ENCODE peak calls at places on chromosome 21, in nine cellular contexts. One of them, this sample, is unnamed.

GRCh38 chr21:46500224-46500861 is 41.7 kb downstream of the DIP2A start:
- DNase-seq in osteocyte: no peak
- DNase-seq in NT2/D1: no peak
- DNase-seq in A172: peak; percentile 17
- DNase-seq in globus pallidus: no peak
- DNase-seq in COR-L47: no peak
- DNase-seq in mucosa of descending colon: no peak
- DNase-seq in RCC 7860: no peak
- DNase-seq in posterior cingulate gyrus: no peak
- DNase-seq in this sample: no peak

GRCh38 chr21:25508364-25508763 is 98.9 kb downstream of the MRPL39 start:
- DNase-seq in osteocyte: no peak
- DNase-seq in NT2/D1: no peak
- DNase-seq in A172: no peak
- DNase-seq in globus pallidus: no peak
- DNase-seq in COR-L47: no peak
- DNase-seq in mucosa of descending colon: no peak
- DNase-seq in RCC 7860: peak; percentile 55
- DNase-seq in posterior cingulate gyrus: no peak
- DNase-seq in this sample: no peak

GRCh38 chr21:27171704-27172103 is 204.8 kb upstream of the ADAMTS5 start:
- DNase-seq in osteocyte: no peak
- DNase-seq in NT2/D1: no peak
- DNase-seq in A172: no peak
- DNase-seq in globus pallidus: no peak
- DNase-seq in COR-L47: no peak
- DNase-seq in mucosa of descending colon: no peak
- DNase-seq in RCC 7860: no peak
- DNase-seq in posterior cingulate gyrus: no peak
- DNase-seq in this sample: no peak

GRCh38 chr21:43728467-43729390 is 9.8 kb downstream of the PDXK start:
- DNase-seq in osteocyte: peak; percentile 96
- DNase-seq in NT2/D1: peak; percentile 89
- DNase-seq in A172: peak; percentile 99
- DNase-seq in globus pallidus: peak; percentile 85
- DNase-seq in COR-L47: peak; percentile 80
- DNase-seq in mucosa of descending colon: peak; percentile 81
- DNase-seq in RCC 7860: peak; percentile 99
- DNase-seq in posterior cingulate gyrus: peak; percentile 98
- DNase-seq in this sample: peak; percentile 85

GRCh38 chr21:45542242-45542666 is at the start of gene SLC19A1:
- DNase-seq in osteocyte: peak; percentile 90
- DNase-seq in NT2/D1: no peak
- DNase-seq in A172: no peak
- DNase-seq in globus pallidus: peak; percentile 55
- DNase-seq in COR-L47: peak; percentile 38
- DNase-seq in mucosa of descending colon: peak; percentile 84
- DNase-seq in RCC 7860: peak; percentile 18
- DNase-seq in posterior cingulate gyrus: peak; percentile 90
- DNase-seq in this sample: peak; percentile 60

GRCh38 chr21:45982758-45983731 is 1.5 kb downstream of the COL6A1 start:
- DNase-seq in osteocyte: peak; percentile 84
- DNase-seq in NT2/D1: no peak
- DNase-seq in A172: no peak
- DNase-seq in globus pallidus: no peak
- DNase-seq in COR-L47: no peak
- DNase-seq in mucosa of descending colon: peak; percentile 31
- DNase-seq in RCC 7860: no peak
- DNase-seq in posterior cingulate gyrus: peak; percentile 61
- DNase-seq in this sample: no peak

GRCh38 chr21:35349378-35350080 is 300.4 kb upstream of the RUNX1 start:
- DNase-seq in osteocyte: no peak
- DNase-seq in NT2/D1: no peak
- DNase-seq in A172: no peak
- DNase-seq in globus pallidus: no peak
- DNase-seq in COR-L47: no peak
- DNase-seq in mucosa of descending colon: no peak
- DNase-seq in RCC 7860: no peak
- DNase-seq in posterior cingulate gyrus: no peak
- DNase-seq in this sample: no peak

GRCh38 chr21:44424608-44425306 is 30.6 kb upstream of the LRRC3 start:
- DNase-seq in osteocyte: peak; percentile 83
- DNase-seq in NT2/D1: no peak
- DNase-seq in A172: no peak
- DNase-seq in globus pallidus: no peak
- DNase-seq in COR-L47: no peak
- DNase-seq in mucosa of descending colon: no peak
- DNase-seq in RCC 7860: no peak
- DNase-seq in posterior cingulate gyrus: peak; percentile 57
- DNase-seq in this sample: no peak

GRCh38 chr21:45448810-45449657 is 44.1 kb downstream of the COL18A1 start:
- DNase-seq in osteocyte: no peak
- DNase-seq in NT2/D1: no peak
- DNase-seq in A172: no peak
- DNase-seq in globus pallidus: no peak
- DNase-seq in COR-L47: no peak
- DNase-seq in mucosa of descending colon: peak; percentile 9
- DNase-seq in RCC 7860: no peak
- DNase-seq in posterior cingulate gyrus: peak; percentile 61
- DNase-seq in this sample: no peak

GRCh38 chr21:38027901-38028300 is 111.6 kb upstream of the KCNJ6 start:
- DNase-seq in osteocyte: no peak
- DNase-seq in NT2/D1: no peak
- DNase-seq in A172: peak; percentile 97
- DNase-seq in globus pallidus: no peak
- DNase-seq in COR-L47: no peak
- DNase-seq in mucosa of descending colon: no peak
- DNase-seq in RCC 7860: peak; percentile 27
- DNase-seq in posterior cingulate gyrus: no peak
- DNase-seq in this sample: no peak

GRCh38 chr21:36124395-36124794 is 10.5 kb upstream of the CBR3 start:
- DNase-seq in osteocyte: no peak
- DNase-seq in NT2/D1: no peak
- DNase-seq in A172: no peak
- DNase-seq in globus pallidus: no peak
- DNase-seq in COR-L47: no peak
- DNase-seq in mucosa of descending colon: no peak
- DNase-seq in RCC 7860: no peak
- DNase-seq in posterior cingulate gyrus: no peak
- DNase-seq in this sample: no peak

GRCh38 chr21:31725202-31725840 is 6.6 kb downstream of the SCAF4 start:
- DNase-seq in osteocyte: no peak
- DNase-seq in NT2/D1: no peak
- DNase-seq in A172: no peak
- DNase-seq in globus pallidus: no peak
- DNase-seq in COR-L47: no peak
- DNase-seq in mucosa of descending colon: no peak
- DNase-seq in RCC 7860: no peak
- DNase-seq in posterior cingulate gyrus: no peak
- DNase-seq in this sample: no peak

GRCh38 chr21:37463083-37463780 is 96.7 kb downstream of the DYRK1A start:
- DNase-seq in osteocyte: no peak
- DNase-seq in NT2/D1: no peak
- DNase-seq in A172: peak; percentile 59
- DNase-seq in globus pallidus: no peak
- DNase-seq in COR-L47: peak; percentile 1
- DNase-seq in mucosa of descending colon: no peak
- DNase-seq in RCC 7860: peak; percentile 38
- DNase-seq in posterior cingulate gyrus: no peak
- DNase-seq in this sample: no peak

GRCh38 chr21:32558131-32558530 is 27.2 kb downstream of the TCP10L start:
- DNase-seq in osteocyte: no peak
- DNase-seq in NT2/D1: no peak
- DNase-seq in A172: no peak
- DNase-seq in globus pallidus: no peak
- DNase-seq in COR-L47: no peak
- DNase-seq in mucosa of descending colon: no peak
- DNase-seq in RCC 7860: no peak
- DNase-seq in posterior cingulate gyrus: no peak
- DNase-seq in this sample: no peak

GRCh38 chr21:17732306-17732705 is 86.8 kb downstream of the C21orf91 start:
- DNase-seq in osteocyte: no peak
- DNase-seq in NT2/D1: no peak
- DNase-seq in A172: peak; percentile 16
- DNase-seq in globus pallidus: no peak
- DNase-seq in COR-L47: peak; percentile 64
- DNase-seq in mucosa of descending colon: no peak
- DNase-seq in RCC 7860: no peak
- DNase-seq in posterior cingulate gyrus: no peak
- DNase-seq in this sample: no peak

GRCh38 chr21:28704746-28705145 is 287.9 kb downstream of the LTN1 start:
- DNase-seq in osteocyte: no peak
- DNase-seq in NT2/D1: no peak
- DNase-seq in A172: no peak
- DNase-seq in globus pallidus: no peak
- DNase-seq in COR-L47: peak; percentile 32
- DNase-seq in mucosa of descending colon: no peak
- DNase-seq in RCC 7860: no peak
- DNase-seq in posterior cingulate gyrus: no peak
- DNase-seq in this sample: no peak

GRCh38 chr21:37437376-37438080 is 71.0 kb downstream of the DYRK1A start:
- DNase-seq in osteocyte: no peak
- DNase-seq in NT2/D1: no peak
- DNase-seq in A172: no peak
- DNase-seq in globus pallidus: no peak
- DNase-seq in COR-L47: no peak
- DNase-seq in mucosa of descending colon: no peak
- DNase-seq in RCC 7860: no peak
- DNase-seq in posterior cingulate gyrus: no peak
- DNase-seq in this sample: no peak

GRCh38 chr21:33817663-33818433 is 97.8 kb downstream of the ATP5PO start:
- DNase-seq in osteocyte: no peak
- DNase-seq in NT2/D1: no peak
- DNase-seq in A172: no peak
- DNase-seq in globus pallidus: no peak
- DNase-seq in COR-L47: peak; percentile 45
- DNase-seq in mucosa of descending colon: no peak
- DNase-seq in RCC 7860: no peak
- DNase-seq in posterior cingulate gyrus: no peak
- DNase-seq in this sample: no peak

GRCh38 chr21:45990049-45990711 is 8.6 kb downstream of the COL6A1 start:
- DNase-seq in osteocyte: no peak
- DNase-seq in NT2/D1: no peak
- DNase-seq in A172: no peak
- DNase-seq in globus pallidus: no peak
- DNase-seq in COR-L47: no peak
- DNase-seq in mucosa of descending colon: peak; percentile 16
- DNase-seq in RCC 7860: no peak
- DNase-seq in posterior cingulate gyrus: peak; percentile 29
- DNase-seq in this sample: peak; percentile 14

GRCh38 chr21:25895565-25896205 is 160.9 kb downstream of the GABPA start:
- DNase-seq in osteocyte: no peak
- DNase-seq in NT2/D1: no peak
- DNase-seq in A172: peak; percentile 53
- DNase-seq in globus pallidus: peak; percentile 77
- DNase-seq in COR-L47: peak; percentile 67
- DNase-seq in mucosa of descending colon: no peak
- DNase-seq in RCC 7860: no peak
- DNase-seq in posterior cingulate gyrus: no peak
- DNase-seq in this sample: no peak

GRCh38 chr21:38768385-38769071 is 37.2 kb upstream of the ETS2 start:
- DNase-seq in osteocyte: no peak
- DNase-seq in NT2/D1: no peak
- DNase-seq in A172: peak; percentile 70
- DNase-seq in globus pallidus: no peak
- DNase-seq in COR-L47: no peak
- DNase-seq in mucosa of descending colon: no peak
- DNase-seq in RCC 7860: peak; percentile 37
- DNase-seq in posterior cingulate gyrus: no peak
- DNase-seq in this sample: no peak

GRCh38 chr21:17003763-17004373 is 509.0 kb upstream of the CXADR start:
- DNase-seq in osteocyte: no peak
- DNase-seq in NT2/D1: no peak
- DNase-seq in A172: peak; percentile 13
- DNase-seq in globus pallidus: no peak
- DNase-seq in COR-L47: no peak
- DNase-seq in mucosa of descending colon: no peak
- DNase-seq in RCC 7860: no peak
- DNase-seq in posterior cingulate gyrus: no peak
- DNase-seq in this sample: no peak

GRCh38 chr21:14114251-14114650 is 96.5 kb downstream of the LIPI start:
- DNase-seq in osteocyte: no peak
- DNase-seq in NT2/D1: no peak
- DNase-seq in A172: no peak
- DNase-seq in globus pallidus: no peak
- DNase-seq in COR-L47: peak; percentile 16
- DNase-seq in mucosa of descending colon: no peak
- DNase-seq in RCC 7860: no peak
- DNase-seq in posterior cingulate gyrus: no peak
- DNase-seq in this sample: no peak

GRCh38 chr21:32321480-32321879 is 22.8 kb downstream of the MRAP start:
- DNase-seq in osteocyte: no peak
- DNase-seq in NT2/D1: no peak
- DNase-seq in A172: no peak
- DNase-seq in globus pallidus: no peak
- DNase-seq in COR-L47: no peak
- DNase-seq in mucosa of descending colon: no peak
- DNase-seq in RCC 7860: no peak
- DNase-seq in posterior cingulate gyrus: no peak
- DNase-seq in this sample: no peak

GRCh38 chr21:41653944-41654625 is 112.8 kb downstream of the RIPK4 start:
- DNase-seq in osteocyte: no peak
- DNase-seq in NT2/D1: no peak
- DNase-seq in A172: peak; percentile 66
- DNase-seq in globus pallidus: no peak
- DNase-seq in COR-L47: no peak
- DNase-seq in mucosa of descending colon: no peak
- DNase-seq in RCC 7860: no peak
- DNase-seq in posterior cingulate gyrus: peak; percentile 13
- DNase-seq in this sample: no peak

This sample was measured in colonic mucosa.